ENCODE peak calls at places on chromosomes 11 and 22, in five cellular contexts. G, K, S, M and Z are unnamed samples.

GRCh38 chr11:66728760-66729385 is at the start of gene SPTBN2:
- DNase-seq in G (no peak), K (peak; percentile 33), S (no peak), M (no peak), Z (no peak)

GRCh38 chr11:59102259-59102765 is 4.7 kb upstream of the FAM111B start:
- DNase-seq in G (no peak), K (peak; percentile 29), S (peak; percentile 74), M (no peak), Z (peak; percentile 13)

GRCh38 chr11:110832080-110832479 is 119.8 kb upstream of the ARHGAP20 start:
- DNase-seq in G (peak; percentile 12), K (no peak), S (no peak), M (no peak), Z (no peak)

GRCh38 chr11:105181521-105181920 is 42.0 kb upstream of the CARD18 start:
- DNase-seq in G (no peak), K (no peak), S (no peak), M (no peak), Z (peak; percentile 43)

GRCh38 chr22:46793497-46793896 is 31.0 kb downstream of the TBC1D22A start:
- DNase-seq in G (no peak), K (no peak), S (no peak), M (no peak), Z (no peak)

GRCh38 chr22:50148166-50148500 is 22.4 kb upstream of the PANX2 start:
- DNase-seq in G (no peak), K (no peak), S (no peak), M (no peak), Z (no peak)

GRCh38 chr11:18368236-18368635 is 26.1 kb upstream of the LDHA start:
- DNase-seq in G (no peak), K (no peak), S (no peak), M (no peak), Z (peak; percentile 69)

GRCh38 chr11:68488623-68489022 is 28.1 kb downstream of the PPP6R3 start:
- DNase-seq in G (no peak), K (no peak), S (no peak), M (no peak), Z (no peak)

GRCh38 chr11:67022961-67023956 is at the start of gene SYT12:
- DNase-seq in G (peak; percentile 77), K (no peak), S (no peak), M (no peak), Z (no peak)

GRCh38 chr11:70212227-70212811 is 9.2 kb downstream of the FADD start:
- DNase-seq in G (no peak), K (no peak), S (no peak), M (peak; percentile 21), Z (no peak)

GRCh38 chr11:42049650-42050049 is 590.2 kb upstream of the LRRC4C start:
- DNase-seq in G (no peak), K (no peak), S (no peak), M (no peak), Z (no peak)
- TF ChIP-seq MXI1 in G (no peak), K (no peak), S (no peak), M (no peak), Z (no peak)

GRCh38 chr11:5324197-5324596 is at the start of gene OR51B2:
- DNase-seq in G (no peak), K (no peak), S (no peak), M (no peak), Z (no peak)
- H3K4me2 ChIP-seq in G (no peak within 1 kb of the TSS), K (no peak within 1 kb of the TSS), S (no peak within 1 kb of the TSS), M (no peak within 1 kb of the TSS), Z (no peak within 1 kb of the TSS)

DNA sequence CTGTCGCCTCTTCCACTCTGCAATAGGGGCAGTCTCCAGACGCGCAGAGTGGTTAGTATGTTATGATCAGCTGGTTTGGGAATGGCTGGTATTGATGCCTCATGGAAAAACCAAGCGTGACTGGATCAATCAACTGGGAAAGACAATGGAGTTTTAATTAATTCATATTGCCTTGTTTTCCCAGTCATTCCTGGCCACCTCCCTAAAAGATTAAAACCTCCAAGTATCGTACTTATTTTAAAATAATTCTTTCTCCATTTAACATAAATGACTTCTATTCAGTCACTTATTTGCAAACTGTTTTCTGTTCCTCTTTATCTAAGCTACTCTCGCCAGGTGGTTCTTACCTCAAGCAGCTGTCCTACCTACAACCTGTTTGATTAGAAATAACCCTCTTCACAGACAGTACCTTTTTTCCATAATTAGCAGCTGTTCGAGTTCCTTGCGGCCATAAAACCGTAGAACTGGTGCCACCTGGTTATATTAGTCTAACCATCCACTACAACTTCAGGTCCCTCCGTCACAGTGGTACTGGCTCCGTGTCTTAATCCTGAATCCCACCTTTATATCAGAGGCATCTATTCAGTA is 898 bp downstream of the ZNF215 start:
- DNase-seq in G (no peak), K (no peak), S (peak; percentile 7), M (no peak), Z (no peak)
- TF ChIP-seq SMC3 in G (no peak), K (no peak), S (no peak), M (no peak), Z (no peak)

GRCh38 chr11:75264356-75264755 is 23.8 kb downstream of the TPBGL start:
- DNase-seq in G (no peak), K (no peak), S (no peak), M (no peak), Z (no peak)

GRCh38 chr11:75267171-75267970 is 26.8 kb downstream of the TPBGL start:
- DNase-seq in G (no peak), K (peak; percentile 63), S (no peak), M (no peak), Z (no peak)

GRCh38 chr11:75264971-75265370 is 24.4 kb downstream of the TPBGL start:
- DNase-seq in G (no peak), K (no peak), S (no peak), M (no peak), Z (no peak)

GRCh38 chr11:75263944-75264349 is 23.4 kb downstream of the TPBGL start:
- DNase-seq in G (no peak), K (no peak), S (no peak), M (no peak), Z (peak; percentile 12)

GRCh38 chr11:75265851-75266531 is 25.4 kb downstream of the TPBGL start:
- DNase-seq in G (peak; percentile 65), K (no peak), S (no peak), M (peak; percentile 75), Z (peak; percentile 19)
- TF ChIP-seq MXI1 in G (no peak), K (no peak), S (no peak), M (no peak), Z (no peak)

GRCh38 chr11:93481696-93482095 is 61.5 kb downstream of the SMCO4 start:
- DNase-seq in G (no peak), K (no peak), S (no peak), M (no peak), Z (no peak)
- H3K4me2 ChIP-seq in G (no peak overlapping the region), K (no peak overlapping the region), S (no peak overlapping the region), M (no peak overlapping the region), Z (no peak overlapping the region)

GRCh38 chr11:11845066-11845465 is 3.3 kb downstream of the USP47 start:
- DNase-seq in G (no peak), K (no peak), S (no peak), M (no peak), Z (no peak)
- TF ChIP-seq SMC3 in G (no peak), K (no peak), S (no peak), M (no peak), Z (no peak)

GRCh38 chr11:62005231-62005661 is 37.8 kb upstream of the FTH1 start:
- DNase-seq in G (no peak), K (no peak), S (no peak), M (no peak), Z (no peak)

GRCh38 chr11:62000539-62001446 is 33.4 kb upstream of the FTH1 start:
- DNase-seq in G (no peak), K (no peak), S (no peak), M (peak; percentile 54), Z (no peak)

GRCh38 chr11:62004473-62004872 is 37.0 kb upstream of the FTH1 start:
- DNase-seq in G (no peak), K (no peak), S (peak; percentile 66), M (no peak), Z (peak; percentile 82)

GRCh38 chr11:61999141-61999975 is 31.9 kb upstream of the FTH1 start:
- DNase-seq in G (no peak), K (no peak), S (no peak), M (peak; percentile 64), Z (no peak)

GRCh38 chr11:62001450-62002178 is 34.2 kb upstream of the FTH1 start:
- DNase-seq in G (no peak), K (no peak), S (no peak), M (peak; percentile 91), Z (no peak)
- TF ChIP-seq MXI1 in G (no peak), K (no peak), S (no peak), M (no peak), Z (no peak)

DNA sequence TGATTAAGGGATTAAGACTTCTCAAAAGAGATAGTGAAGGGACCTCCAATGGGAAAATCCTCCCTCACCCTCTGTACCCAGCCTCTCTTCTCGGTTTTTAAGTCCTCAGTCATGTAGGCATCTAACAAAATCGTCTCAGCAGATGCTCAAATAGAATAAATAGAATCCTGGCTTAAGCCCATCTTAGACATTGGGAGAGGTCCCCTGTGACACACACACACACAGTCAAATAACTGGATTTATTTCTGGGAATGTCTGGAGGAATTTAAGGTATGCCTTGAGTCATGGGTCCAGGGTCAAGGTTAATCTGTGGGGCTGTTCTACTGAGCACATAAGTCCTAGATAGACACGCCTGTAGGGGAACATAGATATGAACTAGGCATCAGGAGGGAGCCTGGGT is 478.2 kb downstream of the MIAT start:
- DNase-seq in G (no peak), K (no peak), S (no peak), M (peak; percentile 7), Z (peak; percentile 73)
- H3K4me2 ChIP-seq in G (no peak overlapping the region), K (no peak overlapping the region), S (no peak overlapping the region), M (no peak overlapping the region), Z (no peak overlapping the region)

DNA sequence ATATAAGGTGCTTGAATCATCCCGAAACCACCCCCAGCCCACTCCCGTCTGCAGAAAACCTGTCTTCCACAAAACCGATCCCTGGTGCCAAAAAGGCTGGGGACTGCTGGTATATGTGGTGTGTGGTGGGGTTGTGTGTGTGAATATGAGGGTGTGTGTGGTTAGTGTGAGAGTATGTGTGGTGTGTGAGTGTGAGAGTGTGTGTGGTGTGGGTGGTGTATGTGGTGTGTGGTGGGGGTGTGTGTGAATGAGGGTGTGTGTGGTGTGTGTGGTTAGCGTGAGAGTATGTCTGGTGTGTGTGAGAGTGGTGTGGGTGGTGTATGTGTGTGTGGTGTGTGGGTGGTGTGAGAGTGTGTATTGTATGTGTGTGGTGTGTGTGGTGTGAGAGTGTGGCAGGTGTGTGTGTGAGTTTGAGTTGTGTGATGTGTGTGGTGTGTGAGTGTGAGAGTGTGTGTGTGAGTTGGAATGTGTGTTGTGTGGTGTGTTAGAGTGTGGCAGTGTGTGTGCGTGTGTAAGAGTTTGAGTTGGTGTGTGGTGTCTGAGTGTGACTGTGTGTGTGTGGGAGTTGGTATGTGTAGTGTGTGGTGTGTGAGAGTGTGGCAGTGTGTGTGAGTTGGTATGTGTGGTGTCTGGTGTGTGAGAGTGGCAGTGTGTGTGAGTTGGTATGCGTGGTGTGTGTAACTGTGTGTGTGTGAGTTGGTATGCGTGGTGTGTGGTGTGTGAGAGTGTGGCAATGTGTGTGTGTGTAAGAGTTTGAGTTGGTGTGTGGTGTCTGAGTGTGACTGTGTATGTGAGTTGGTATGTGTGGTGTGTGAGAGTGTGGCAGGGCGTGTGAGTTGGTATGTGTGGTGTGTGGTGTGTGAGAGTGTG is 6.5 kb downstream of the UPK3A start:
- DNase-seq in G (no peak), K (no peak), S (no peak), M (no peak), Z (no peak)
- TF ChIP-seq SMC3 in G (no peak), K (no peak), S (no peak), M (no peak), Z (no peak)